ENCODE peak calls at places on chromosome 18, in eight cellular contexts. G is Caki2; U is GM12864; D is testis; J is AG08396; Z is activated CD4-positive, alpha-beta T cell treated with anti-CD3 and anti-CD28 coated beads, Interleukin-2, amount 50 U/mL, for 24 hours; K is cerebellar nuclear complex; L is cardiac muscle cell. H is an unnamed sample.

GRCh38 chr18:618618-619017 is 21.8 kb downstream of the CLUL1 start:
- DNase-seq in Z (no peak), K (no peak), D (no peak), U (no peak), G (no peak), L (no peak), J (no peak), H (no peak)

GRCh38 chr18:67211646-67212045 is 304.9 kb downstream of the DSEL start:
- DNase-seq in Z (no peak), D (no peak), J (peak; percentile 32), L (no peak), K (no peak), G (no peak), U (no peak), H (no peak)

GRCh38 chr18:46891742-46892214 is 25.5 kb downstream of the PIAS2 start:
- DNase-seq in G (no peak), L (no peak), K (no peak), Z (no peak), J (no peak), D (no peak), U (peak; percentile 78), H (no peak)

GRCh38 chr18:23324056-23324811 is 128.9 kb upstream of the RIOK3 start:
- DNase-seq in U (no peak), L (no peak), Z (no peak), J (no peak), D (no peak), K (no peak), G (no peak), H (no peak)

GRCh38 chr18:67428148-67428547 is 88.4 kb downstream of the DSEL start:
- DNase-seq in J (no peak), D (no peak), G (no peak), L (no peak), K (no peak), Z (no peak), U (no peak), H (no peak)

GRCh38 chr18:23958036-23958435 is 56.5 kb upstream of the TTC39C start:
- DNase-seq in U (no peak), D (peak; percentile 60), K (no peak), L (peak; percentile 51), Z (no peak), J (peak; percentile 24), G (no peak), H (no peak)

GRCh38 chr18:68083131-68083530 is 566.6 kb upstream of the DSEL start:
- DNase-seq in Z (no peak), U (no peak), G (peak; percentile 1), L (peak; percentile 64), K (no peak), J (peak; percentile 17), D (no peak), H (no peak)

GRCh38 chr18:26480897-26481795 is 67.2 kb downstream of the KCTD1 start:
- DNase-seq in L (peak; percentile 96), K (no peak), J (peak; percentile 81), U (no peak), D (no peak), Z (no peak), G (peak; percentile 93), H (no peak)

GRCh38 chr18:57352761-57353136 is 392 bp downstream of the ST8SIA3 start:
- DNase-seq in U (no peak), K (no peak), Z (no peak), J (no peak), D (no peak), L (no peak), G (no peak), H (no peak)

GRCh38 chr18:54958711-54959625 is at the start of gene CCDC68:
- DNase-seq in K (no peak), D (peak; percentile 62), U (no peak), Z (no peak), J (peak; percentile 53), L (peak; percentile 57), G (peak; percentile 33), H (peak; percentile 72)

GRCh38 chr18:4453712-4454547 is 1.2 kb downstream of the DLGAP1 start:
- DNase-seq in U (no peak), J (no peak), L (no peak), G (no peak), Z (no peak), K (no peak), D (peak; percentile 43), H (no peak)

GRCh38 chr18:54983041-54983686 is 23.9 kb upstream of the CCDC68 start:
- DNase-seq in K (no peak), G (peak; percentile 20), U (peak; percentile 10), J (peak; percentile 51), L (peak; percentile 81), Z (no peak), D (no peak), H (no peak)

GRCh38 chr18:64409511-64409910 is 260.6 kb upstream of the LINC00305 start:
- DNase-seq in G (no peak), J (no peak), K (no peak), Z (no peak), L (peak; percentile 1), D (no peak), U (no peak), H (no peak)

GRCh38 chr18:34219651-34220050 is 5.1 kb downstream of the NOL4 start:
- DNase-seq in L (no peak), U (no peak), D (peak; percentile 41), G (no peak), J (no peak), K (peak; percentile 55), Z (no peak), H (no peak)

GRCh38 chr18:58541137-58541788 is 87.6 kb downstream of the ALPK2 start:
- DNase-seq in U (no peak), J (no peak), Z (no peak), K (no peak), L (peak; percentile 15), G (no peak), D (no peak), H (peak; percentile 23)

GRCh38 chr18:58536534-58537271 is 92.2 kb downstream of the ALPK2 start:
- DNase-seq in J (no peak), G (no peak), Z (no peak), D (no peak), L (no peak), K (no peak), U (peak; percentile 69), H (no peak)

GRCh38 chr18:46596119-46596518 is 60.9 kb downstream of the LOXHD1 start:
- DNase-seq in L (no peak), Z (no peak), U (no peak), D (no peak), K (no peak), J (no peak), G (no peak), H (no peak)

GRCh38 chr18:66222174-66222573 is 381.7 kb downstream of the CDH19 start:
- DNase-seq in J (no peak), G (no peak), U (no peak), K (no peak), L (no peak), D (no peak), Z (no peak), H (no peak)

GRCh38 chr18:75100832-75101630 is 107.9 kb downstream of the PTGR3 start:
- DNase-seq in G (no peak), D (no peak), K (no peak), U (no peak), Z (no peak), J (no peak), L (peak; percentile 2), H (peak; percentile 6)

GRCh38 chr18:41170346-41170745 is 784.7 kb upstream of the PIK3C3 start:
- DNase-seq in Z (no peak), L (peak; percentile 37), K (no peak), D (no peak), J (no peak), G (no peak), U (no peak), H (no peak)

GRCh38 chr18:78980777-78981651 is 1.4 kb downstream of the SALL3 start:
- DNase-seq in L (peak; percentile 17), U (no peak), D (no peak), K (no peak), J (no peak), Z (no peak), G (no peak), H (no peak)